ENCODE peak calls at places on chromosomes 3 and 15, in five cellular contexts. G, C, X, U and L are unnamed samples.

GRCh38 chr15:39610665-39611064 is 29.8 kb downstream of the THBS1 start:
- DNase-seq in C (no peak), G (no peak), X (no peak), U (no peak), L (no peak)

GRCh38 chr3:172586447-172586846 is 63.2 kb upstream of the TNFSF10 start:
- DNase-seq in X (no peak), U (no peak), G (no peak), C (no peak), L (no peak)

GRCh38 chr15:70722266-70723123 is 40.9 kb downstream of the UACA start:
- DNase-seq in X (no peak), G (peak), U (no peak), C (no peak), L (no peak)

GRCh38 chr15:25054329-25054728 is 99.5 kb downstream of the SNRPN start:
- DNase-seq in U (no peak), C (no peak), G (no peak), X (no peak), L (peak)

GRCh38 chr15:84805221-84805620 is 11.9 kb upstream of the ALPK3 start:
- DNase-seq in C (no peak), G (no peak), U (no peak), X (no peak), L (no peak)

GRCh38 chr15:90315276-90315982 is 36.7 kb upstream of the ZNF774 start:
- DNase-seq in X (no peak), U (peak), C (peak), G (peak), L (no peak)

GRCh38 chr3:113210608-113211369 is 568 bp upstream of the BOC start:
- DNase-seq in C (no peak), X (no peak), G (peak), U (no peak), L (no peak)

GRCh38 chr3:133568294-133569014 is 5.0 kb upstream of the CDV3 start:
- DNase-seq in C (no peak), U (no peak), G (peak), X (no peak), L (no peak)

GRCh38 chr3:129461461-129462146 is 21.6 kb downstream of the IFT122 start:
- DNase-seq in C (no peak), X (no peak), G (no peak), U (no peak), L (no peak)

GRCh38 chr3:42491876-42492507 is 10.5 kb upstream of the VIPR1 start:
- DNase-seq in G (no peak), U (peak), C (no peak), X (no peak), L (peak)

GRCh38 chr15:49620174-49620573 is 444 bp downstream of the FAM227B start:
- DNase-seq in G (peak), C (no peak), U (no peak), X (no peak), L (no peak)

GRCh38 chr3:165529451-165529850 is 307.8 kb downstream of the BCHE start:
- DNase-seq in U (no peak), C (no peak), X (no peak), G (no peak), L (no peak)

GRCh38 chr3:59133350-59133749 is 83.5 kb upstream of the CFAP20DC start:
- DNase-seq in U (no peak), X (no peak), C (no peak), G (peak), L (no peak)

GRCh38 chr3:195162033-195162669 is 108.8 kb downstream of the XXYLT1 start:
- DNase-seq in U (no peak), X (peak), C (no peak), G (no peak), L (no peak)

GRCh38 chr15:67145307-67145610 is 79.9 kb downstream of the SMAD3 start:
- DNase-seq in U (no peak), C (no peak), G (no peak), X (no peak), L (no peak)
- TF ChIP-seq CTCF in U (no peak), C (no peak), G (no peak), X (no peak), L (no peak)

DNA sequence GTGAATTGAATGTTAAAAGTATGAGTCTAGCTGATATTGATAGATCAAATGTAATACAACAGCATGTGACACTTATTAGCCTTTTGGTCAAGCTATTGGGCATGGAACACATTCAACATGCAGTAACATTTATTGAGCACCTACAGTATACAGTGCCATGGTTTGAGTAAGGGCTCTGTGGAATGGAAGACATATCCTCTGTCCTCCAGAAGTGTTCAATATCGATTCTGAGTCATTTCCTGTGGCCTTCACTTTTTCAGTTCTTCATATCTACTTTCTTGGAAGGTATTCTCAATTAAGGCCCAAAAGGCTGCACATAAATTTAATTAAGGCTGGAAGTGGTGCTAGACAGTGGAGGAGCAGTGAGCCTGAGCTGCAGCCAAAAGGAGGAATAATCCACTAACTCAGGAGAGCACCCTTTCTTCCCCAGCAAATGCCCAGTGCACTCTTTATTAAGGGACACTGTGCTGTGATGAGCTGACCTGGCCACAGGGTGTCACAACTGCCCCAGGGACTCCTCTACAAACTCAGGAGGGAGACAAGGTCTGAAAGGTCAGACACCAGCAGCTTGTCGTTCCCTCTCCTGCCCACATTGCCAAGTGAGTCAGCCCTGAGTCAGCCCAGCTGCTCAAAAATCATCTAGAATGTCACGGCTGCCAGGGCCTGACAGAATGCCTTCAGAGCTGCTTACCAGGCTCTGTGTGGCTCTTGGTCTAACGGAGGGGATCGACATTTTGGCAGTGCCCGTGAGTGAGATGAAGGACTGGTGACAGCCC is 544.8 kb downstream of the AGBL1 start:
- DNase-seq in C (peak), X (peak), U (peak), G (peak), L (no peak)
- TF ChIP-seq CTCF in C (no peak), X (peak), U (no peak), G (peak), L (no peak)

GRCh38 chr3:14216257-14217048 is 37.8 kb downstream of the LSM3 start:
- DNase-seq in G (peak), X (no peak), U (no peak), C (no peak), L (no peak)
- TF ChIP-seq CTCF in G (no peak), X (peak), U (no peak), C (no peak), L (peak)

GRCh38 chr15:33234019-33234418 is 39.5 kb upstream of the FMN1 start:
- DNase-seq in X (no peak), C (no peak), U (no peak), G (peak), L (no peak)
- TF ChIP-seq CTCF in X (peak), C (peak), U (peak), G (peak), L (no peak)

GRCh38 chr3:124526601-124527000 is 203.7 kb upstream of the UMPS start:
- DNase-seq in U (no peak), X (no peak), G (no peak), C (no peak), L (no peak)
- TF ChIP-seq CTCF in U (no peak), X (no peak), G (no peak), C (no peak), L (no peak)